ENCODE peak calls at places on chromosome 21, in seven cellular contexts. L, C, P, J, Y, U and S are unnamed samples.

GRCh38 chr21:35399002-35399401 is 349.9 kb upstream of the RUNX1 start:
- DNase-seq in U (no peak), J (peak), Y (no peak), C (no peak), P (no peak), L (no peak), S (peak)

GRCh38 chr21:35827004-35827403 is 233.3 kb downstream of the SETD4 start:
- DNase-seq in Y (no peak), L (no peak), C (no peak), P (no peak), J (no peak), U (no peak), S (no peak)

GRCh38 chr21:22342855-22343254 is 1344.6 kb downstream of the NCAM2 start:
- DNase-seq in L (no peak), C (no peak), P (no peak), U (no peak), Y (no peak), J (peak), S (no peak)

GRCh38 chr21:40134731-40135492 is 267.7 kb downstream of the PCP4 start:
- DNase-seq in P (no peak), L (no peak), J (no peak), U (no peak), Y (no peak), C (no peak), S (no peak)

GRCh38 chr21:32403201-32403701 is 9.3 kb upstream of the EVA1C start:
- DNase-seq in J (peak), U (peak), Y (peak), L (peak), P (peak), C (peak), S (peak)

GRCh38 chr21:31108969-31109368 is 70.7 kb upstream of the KRTAP19-8 start:
- DNase-seq in L (peak), Y (peak), C (no peak), U (no peak), J (peak), P (no peak), S (no peak)

GRCh38 chr21:16159971-16160350 is 430.2 kb downstream of the USP25 start:
- DNase-seq in U (no peak), L (no peak), Y (no peak), P (no peak), J (no peak), C (no peak), S (no peak)

GRCh38 chr21:27526451-27526850 is 559.6 kb upstream of the ADAMTS5 start:
- DNase-seq in C (no peak), Y (no peak), P (no peak), U (no peak), L (no peak), J (no peak), S (no peak)

GRCh38 chr21:26719750-26720149 is 125.5 kb downstream of the ADAMTS1 start:
- DNase-seq in P (peak), U (peak), J (peak), L (no peak), Y (no peak), C (no peak), S (no peak)

GRCh38 chr21:36757246-36757645 is 58.3 kb downstream of the SIM2 start:
- DNase-seq in U (no peak), Y (no peak), P (no peak), L (no peak), C (no peak), J (no peak), S (no peak)

GRCh38 chr21:43771199-43771675 is 4.9 kb downstream of the CSTB start:
- DNase-seq in L (peak), J (no peak), U (no peak), Y (no peak), P (no peak), C (no peak), S (no peak)

GRCh38 chr21:25398630-25399029 is 208.7 kb downstream of the MRPL39 start:
- DNase-seq in L (no peak), C (no peak), U (no peak), J (no peak), P (no peak), Y (no peak), S (no peak)

GRCh38 chr21:15422761-15423160 is 307.0 kb upstream of the USP25 start:
- DNase-seq in P (no peak), U (no peak), Y (peak), L (peak), J (peak), C (no peak), S (no peak)

GRCh38 chr21:16841917-16842316 is 670.9 kb upstream of the CXADR start:
- DNase-seq in L (no peak), J (no peak), P (no peak), U (no peak), C (no peak), Y (no peak), S (no peak)

GRCh38 chr21:25297117-25297516 is 310.2 kb downstream of the MRPL39 start:
- DNase-seq in U (no peak), J (no peak), Y (no peak), L (no peak), C (no peak), P (no peak), S (no peak)

GRCh38 chr21:36041910-36042309 is 18.4 kb downstream of the SETD4 start:
- DNase-seq in Y (no peak), J (no peak), P (no peak), U (no peak), L (no peak), C (no peak), S (no peak)

GRCh38 chr21:29145354-29145782 is 14.9 kb downstream of the MAP3K7CL start:
- DNase-seq in C (no peak), J (peak), L (peak), P (peak), U (no peak), Y (peak), S (peak)

GRCh38 chr21:41411449-41412089 is 14.5 kb upstream of the MX1 start:
- DNase-seq in L (peak), Y (no peak), U (no peak), J (no peak), P (no peak), C (peak), S (no peak)

GRCh38 chr21:43778469-43779335 is 2.6 kb upstream of the CSTB start:
- DNase-seq in L (peak), J (peak), P (no peak), Y (no peak), U (no peak), C (no peak), S (peak)

GRCh38 chr21:37551406-37552355 is 185.1 kb downstream of the DYRK1A start:
- DNase-seq in C (no peak), P (no peak), U (peak), J (peak), Y (peak), L (no peak), S (peak)

GRCh38 chr21:25862596-25862995 is 127.8 kb downstream of the GABPA start:
- DNase-seq in P (no peak), C (no peak), J (peak), Y (peak), L (peak), U (no peak), S (peak)

GRCh38 chr21:35862969-35863368 is 197.4 kb downstream of the SETD4 start:
- DNase-seq in U (no peak), L (no peak), J (no peak), C (no peak), P (no peak), Y (no peak), S (no peak)

GRCh38 chr21:31182231-31183129 is 144.2 kb upstream of the KRTAP19-8 start:
- DNase-seq in C (no peak), L (no peak), Y (no peak), U (no peak), P (no peak), J (no peak), S (no peak)

GRCh38 chr21:31557956-31558838 is 101.3 kb upstream of the SOD1 start:
- DNase-seq in J (peak), L (no peak), Y (peak), U (peak), C (no peak), P (peak), S (peak)

GRCh38 chr21:35465750-35466149 is 416.6 kb upstream of the RUNX1 start:
- DNase-seq in J (no peak), U (no peak), Y (no peak), L (no peak), C (no peak), P (no peak), S (peak)

GRCh38 chr21:26918318-26919065 is 48.4 kb downstream of the ADAMTS5 start:
- DNase-seq in U (no peak), Y (no peak), J (peak), C (no peak), P (no peak), L (peak), S (peak)

DNA sequence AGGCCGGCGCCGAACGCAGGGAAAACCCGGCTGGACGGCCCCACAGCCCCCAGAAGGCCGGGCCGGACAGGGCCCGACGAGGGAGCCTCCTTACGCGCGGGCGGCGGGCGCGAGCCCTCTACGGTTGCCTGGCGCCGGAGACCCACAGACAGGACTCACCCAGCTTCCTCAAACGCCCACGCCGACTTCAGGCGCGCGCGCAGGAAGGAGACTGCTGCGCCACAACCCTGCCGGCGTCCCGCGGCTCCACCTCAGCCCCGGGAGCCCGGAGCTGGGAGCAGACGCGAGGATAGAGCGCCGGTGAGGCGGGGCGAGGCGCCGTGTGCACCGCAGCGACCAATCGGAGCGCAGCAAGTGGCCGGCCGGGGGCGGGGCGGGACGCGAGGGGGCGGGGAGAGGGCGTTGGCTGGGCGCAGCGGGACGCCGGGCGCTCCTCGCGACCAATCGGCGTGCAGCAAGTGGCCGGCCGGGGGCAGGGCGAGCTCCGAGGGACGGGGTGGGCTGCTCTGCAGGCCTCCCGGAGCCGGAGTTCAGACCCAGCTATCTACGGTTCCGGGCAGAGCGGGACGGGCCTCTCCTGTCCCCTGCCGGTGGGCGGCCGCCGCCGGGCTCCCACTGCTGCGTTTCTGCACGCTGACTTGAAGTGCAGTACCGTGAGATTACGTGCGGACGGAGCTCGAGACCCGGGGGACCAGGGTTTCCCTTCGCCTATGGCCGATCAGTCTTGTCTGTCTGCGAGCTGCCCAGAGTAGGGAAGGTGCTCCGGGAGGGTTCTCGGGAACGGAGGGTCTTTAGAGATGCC is at the start of gene TMEM50B:
- DNase-seq in P (peak), L (peak), J (peak), C (peak), U (peak), Y (peak), S (peak)
- TF ChIP-seq CTCF in P (peak), L (peak), J (peak), C (peak), U (peak), Y (peak), S (peak)

GRCh38 chr21:44820851-44821250 is 3.0 kb upstream of the SUMO3 start:
- DNase-seq in J (no peak), C (no peak), Y (peak), U (no peak), P (no peak), L (no peak), S (peak)

GRCh38 chr21:44818636-44819011 is 762 bp upstream of the SUMO3 start:
- DNase-seq in Y (no peak), J (no peak), C (no peak), P (no peak), U (peak), L (no peak), S (no peak)

GRCh38 chr21:44823179-44823654 is 5.4 kb upstream of the SUMO3 start:
- DNase-seq in J (no peak), P (no peak), Y (no peak), L (no peak), U (no peak), C (no peak), S (no peak)

GRCh38 chr21:44819283-44820243 is 1.7 kb upstream of the SUMO3 start:
- DNase-seq in C (no peak), Y (no peak), U (no peak), P (no peak), L (no peak), J (no peak), S (no peak)

DNA sequence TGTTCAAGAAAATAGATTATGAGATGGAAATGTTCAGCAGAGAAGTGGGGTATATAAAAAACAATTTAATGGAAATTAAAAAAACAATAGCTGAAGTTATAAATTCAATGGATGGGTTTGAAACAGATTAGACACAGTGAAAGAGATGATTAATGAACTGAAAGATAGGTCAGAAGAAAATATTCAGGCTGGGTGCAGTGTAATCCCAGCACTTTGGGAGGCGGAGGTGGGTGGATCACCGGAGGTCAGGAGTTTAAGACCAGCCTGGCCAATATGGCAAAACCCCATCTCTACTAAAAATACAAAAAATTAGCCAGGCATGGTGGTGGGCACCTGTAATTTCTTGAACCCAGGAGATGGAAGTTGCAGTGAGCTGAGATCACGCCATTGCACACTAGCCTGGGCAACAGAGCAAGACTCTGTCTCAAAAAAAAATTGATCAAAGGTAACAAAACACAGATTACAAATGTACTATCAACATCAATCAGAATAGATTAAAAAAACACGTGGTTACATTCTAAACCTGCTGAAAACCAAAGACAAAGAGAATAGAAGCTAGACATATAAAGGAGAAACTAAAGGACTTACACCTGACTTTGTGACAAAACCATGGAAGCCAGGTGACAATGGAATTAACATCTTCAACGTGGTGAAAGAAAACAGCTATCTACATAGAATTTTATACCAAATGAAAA is 4.8 kb upstream of the SUMO3 start:
- DNase-seq in U (no peak), Y (no peak), J (no peak), L (no peak), C (no peak), P (no peak), S (no peak)
- H3K4me3 ChIP-seq in U (no peak), Y (no peak), J (no peak), L (no peak), C (no peak), P (no peak), S (no peak)

GRCh38 chr21:42521805-42522204 is 8.2 kb downstream of the SLC37A1 start:
- DNase-seq in P (no peak), U (no peak), J (no peak), Y (no peak), C (no peak), L (no peak), S (no peak)

GRCh38 chr21:42522771-42523170 is 9.1 kb downstream of the SLC37A1 start:
- DNase-seq in P (no peak), Y (no peak), U (no peak), C (no peak), J (no peak), L (no peak), S (no peak)

GRCh38 chr21:42521384-42521783 is 7.7 kb downstream of the SLC37A1 start:
- DNase-seq in J (no peak), C (no peak), Y (no peak), U (no peak), P (no peak), L (no peak), S (no peak)

GRCh38 chr21:42522271-42522670 is 8.6 kb downstream of the SLC37A1 start:
- DNase-seq in Y (no peak), C (no peak), P (no peak), U (no peak), L (no peak), J (no peak), S (no peak)

GRCh38 chr21:42520628-42521253 is 7.1 kb downstream of the SLC37A1 start:
- DNase-seq in J (no peak), C (no peak), P (no peak), U (no peak), Y (peak), L (no peak), S (no peak)
- TF ChIP-seq CTCF in J (peak), C (peak), P (peak), U (no peak), Y (peak), L (no peak), S (no peak)

DNA sequence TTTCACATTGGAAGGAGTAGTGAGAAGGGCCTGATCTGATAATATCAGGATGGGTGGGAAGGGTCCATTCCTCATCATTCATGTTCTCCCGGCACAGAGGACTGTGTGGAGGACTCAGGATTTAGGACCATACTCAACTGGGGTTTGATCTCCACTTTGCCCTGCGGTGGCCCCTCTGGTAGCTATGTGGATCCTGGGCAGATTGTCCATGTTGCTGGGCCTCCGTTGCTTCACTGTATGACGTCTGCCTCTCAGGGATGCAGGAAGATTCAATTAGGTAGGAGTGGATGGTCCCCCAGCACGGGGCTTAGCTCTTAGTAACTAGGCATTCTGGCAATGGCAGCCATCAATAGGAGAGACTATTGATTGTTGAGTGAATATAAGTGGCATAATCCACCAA is 2.3 kb downstream of the ETS2 start:
- DNase-seq in P (no peak), U (no peak), L (no peak), C (no peak), J (no peak), Y (no peak), S (no peak)
- H3K4me3 ChIP-seq in P (peak), U (peak), L (peak), C (peak), J (peak), Y (peak), S (peak)